ENCODE peak calls at places on chromosomes 16 and 17, in four cellular contexts. C, I, A and P are unnamed samples.

GRCh38 chr17:29133146-29133713 is 47.0 kb downstream of the MYO18A start:
- DNase-seq in C (no peak), I (no peak), A (no peak), P (no peak)

GRCh38 chr16:50261707-50262235 is 4.6 kb upstream of the ADCY7 start:
- DNase-seq in C (no peak), I (no peak), A (no peak), P (no peak)

GRCh38 chr17:56108811-56109284 is 44.4 kb upstream of the ANKFN1 start:
- DNase-seq in C (no peak), I (no peak), A (no peak), P (no peak)

GRCh38 chr17:65283704-65284103 is 146.5 kb downstream of the RGS9 start:
- DNase-seq in C (no peak), I (no peak), A (no peak), P (no peak)

GRCh38 chr17:2259769-2260536 is 43.6 kb downstream of the SMG6 start:
- DNase-seq in C (peak; percentile 83), I (no peak), A (no peak), P (no peak)

GRCh38 chr17:73118876-73119485 is 26.5 kb upstream of the SLC39A11 start:
- DNase-seq in C (no peak), I (no peak), A (no peak), P (peak; percentile 82)

GRCh38 chr17:41212524-41213169 is 13.8 kb upstream of the KRTAP9-2 start:
- DNase-seq in C (no peak), I (no peak), A (no peak), P (no peak)

GRCh38 chr17:27667656-27668487 is 36.9 kb downstream of the LGALS9 start:
- DNase-seq in C (no peak), I (no peak), A (no peak), P (no peak)

GRCh38 chr16:27363797-27364196 is 38.2 kb upstream of the IL21R start:
- DNase-seq in C (no peak), I (no peak), A (no peak), P (no peak)

GRCh38 chr16:78142784-78143183 is 43.3 kb downstream of the WWOX start:
- DNase-seq in C (no peak), I (no peak), A (no peak), P (no peak)

GRCh38 chr17:35299108-35299507 is 56.2 kb downstream of the SLFN5 start:
- DNase-seq in C (no peak), I (no peak), A (no peak), P (no peak)

GRCh38 chr17:9517396-9517795 is 58.2 kb downstream of the STX8 start:
- DNase-seq in C (peak; percentile 3), I (no peak), A (no peak), P (no peak)

GRCh38 chr17:1725642-1726511 is 1.4 kb downstream of the WDR81 start:
- DNase-seq in C (no peak), I (no peak), A (no peak), P (peak; percentile 20)

GRCh38 chr17:28570716-28571254 is 539 bp downstream of the PIGS start:
- DNase-seq in C (peak; percentile 51), I (peak; percentile 46), A (no peak), P (peak; percentile 67)

GRCh38 chr17:44549736-44550135 is 7.5 kb upstream of the FZD2 start:
- DNase-seq in C (no peak), I (no peak), A (no peak), P (no peak)